ENCODE peak calls at places on chromosomes 5 and 9, in six cellular contexts. G, J, N, I, F and D are unnamed samples.

GRCh38 chr5:168728812-168729211 is 149.6 kb upstream of the PANK3 start:
- DNase-seq in N (no peak), I (no peak), J (no peak), G (no peak), F (no peak), D (no peak)

GRCh38 chr5:133289686-133290367 is 238.0 kb downstream of the HSPA4 start:
- DNase-seq in G (no peak), J (no peak), N (no peak), F (no peak), I (no peak), D (no peak)

GRCh38 chr5:179113945-179114641 is 53.9 kb downstream of the ZNF354C start:
- DNase-seq in G (no peak), J (no peak), I (no peak), N (no peak), F (no peak), D (no peak)

GRCh38 chr5:170302729-170303501 is 5.3 kb upstream of the LCP2 start:
- DNase-seq in G (no peak), N (no peak), J (peak), I (no peak), F (peak), D (no peak)

GRCh38 chr5:33537240-33537639 is 96.5 kb downstream of the TARS1 start:
- DNase-seq in J (no peak), G (no peak), N (no peak), F (no peak), I (no peak), D (no peak)

GRCh38 chr5:153358315-153358976 is 132.0 kb upstream of the GRIA1 start:
- DNase-seq in J (no peak), F (peak), N (no peak), I (no peak), G (no peak), D (no peak)

GRCh38 chr5:159899067-159900049 is 16.9 kb upstream of the ADRA1B start:
- DNase-seq in N (no peak), G (no peak), J (no peak), I (no peak), F (peak), D (no peak)

GRCh38 chr5:172901788-172902496 is 57.3 kb upstream of the RPL26L1 start:
- DNase-seq in F (peak), I (no peak), N (peak), J (no peak), G (no peak), D (no peak)

GRCh38 chr5:147671365-147671764 is 111.2 kb downstream of the JAKMIP2 start:
- DNase-seq in N (no peak), J (no peak), I (no peak), F (no peak), G (no peak), D (no peak)

GRCh38 chr9:4964540-4964939 is 20.5 kb upstream of the JAK2 start:
- DNase-seq in G (no peak), F (no peak), J (no peak), I (peak), N (no peak), D (peak)

GRCh38 chr5:6365977-6366590 is 12.3 kb downstream of the MED10 start:
- DNase-seq in N (no peak), J (peak), I (no peak), F (no peak), G (no peak), D (no peak)

GRCh38 chr9:68447611-68448010 is 91.2 kb downstream of the PGM5 start:
- DNase-seq in G (no peak), N (no peak), I (no peak), J (no peak), F (no peak), D (no peak)